ENCODE peak calls at places on chromosomes 7 and 10, in four cellular contexts. V is cardiac muscle cell, A is A549, Z is psoas muscle. S is an unnamed sample.

GRCh38 chr10:3248526-3249255 is 76.1 kb upstream of the PITRM1 start:
- DNase-seq in A (peak; percentile 69), V (no peak), Z (no peak), S (no peak)

GRCh38 chr7:95693551-95694333 is 78.6 kb upstream of the DYNC1I1 start:
- DNase-seq in A (no peak), V (no peak), Z (no peak), S (no peak)

GRCh38 chr7:12267542-12267941 is 56.4 kb downstream of the TMEM106B start:
- DNase-seq in V (no peak), A (no peak), Z (no peak), S (no peak)

GRCh38 chr10:98074315-98074911 is 44.0 kb upstream of the CRTAC1 start:
- DNase-seq in V (peak; percentile 67), Z (no peak), A (no peak), S (no peak)

GRCh38 chr7:92731327-92732063 is 104.9 kb downstream of the CDK6 start:
- DNase-seq in Z (no peak), V (no peak), A (no peak), S (no peak)

GRCh38 chr10:61758440-61758839 is 95.7 kb downstream of the CABCOCO1 start:
- DNase-seq in Z (no peak), V (no peak), A (no peak), S (no peak)

GRCh38 chr7:5296627-5297226 is 14.0 kb downstream of the SLC29A4 start:
- DNase-seq in V (peak; percentile 67), A (no peak), Z (no peak), S (no peak)

GRCh38 chr7:82851126-82851525 is 311.6 kb downstream of the PCLO start:
- DNase-seq in A (no peak), V (no peak), Z (no peak), S (no peak)

GRCh38 chr7:43721193-43721806 is 8.0 kb downstream of the COA1 start:
- DNase-seq in V (peak; percentile 60), Z (no peak), A (peak; percentile 23), S (no peak)

GRCh38 chr10:34885901-34886300 is 70.8 kb upstream of the PARD3 start:
- DNase-seq in Z (no peak), V (no peak), A (no peak), S (no peak)

GRCh38 chr7:16603633-16604032 is 41.9 kb downstream of the ANKMY2 start:
- DNase-seq in V (no peak), A (no peak), Z (no peak), S (no peak)

GRCh38 chr7:8201846-8202441 is 60.0 kb downstream of the ICA1 start:
- DNase-seq in A (no peak), V (no peak), Z (no peak), S (no peak)

GRCh38 chr10:18140957-18141888 is 999 bp downstream of the CACNB2 start:
- DNase-seq in V (peak; percentile 52), Z (no peak), A (no peak), S (no peak)

GRCh38 chr7:28754027-28754426 is 204.1 kb downstream of the TRIL start:
- DNase-seq in A (peak; percentile 9), V (no peak), Z (no peak), S (peak; percentile 87)

GRCh38 chr10:71342850-71343773 is 24.1 kb downstream of the SLC29A3 start:
- DNase-seq in A (peak; percentile 32), V (no peak), Z (no peak), S (no peak)

GRCh38 chr7:139648617-139648932 is 125.1 kb downstream of the CLEC2L start:
- DNase-seq in V (no peak), A (no peak), Z (no peak), S (no peak)

GRCh38 chr7:44388089-44388970 is 62.9 kb upstream of the CAMK2B start:
- DNase-seq in V (no peak), A (no peak), Z (no peak), S (no peak)

GRCh38 chr7:91434821-91435220 is 170.6 kb downstream of the FZD1 start:
- DNase-seq in A (no peak), Z (no peak), V (no peak), S (no peak)

GRCh38 chr7:92057375-92057774 is 76.9 kb downstream of the CYP51A1 start:
- DNase-seq in Z (no peak), A (no peak), V (peak; percentile 37), S (no peak)

GRCh38 chr7:100933735-100934134 is 15.6 kb upstream of the MUC3A start:
- DNase-seq in A (no peak), Z (no peak), V (no peak), S (no peak)

GRCh38 chr7:55192718-55193117 is 172.4 kb upstream of the LANCL2 start:
- DNase-seq in A (no peak), V (no peak), Z (no peak), S (no peak)

GRCh38 chr7:95089414-95089813 is 182.0 kb downstream of the PPP1R9A start:
- DNase-seq in Z (no peak), V (no peak), A (no peak), S (no peak)

GRCh38 chr7:27117687-27118491 is 12.7 kb downstream of the HOXA4 start:
- DNase-seq in A (no peak), V (no peak), Z (no peak), S (no peak)

GRCh38 chr10:86693721-86694369 is 25.5 kb downstream of the LDB3 start:
- DNase-seq in V (no peak), A (peak; percentile 61), Z (no peak), S (no peak)

GRCh38 chr7:2853147-2853546 is 9.0 kb upstream of the GNA12 start:
- DNase-seq in Z (no peak), A (no peak), V (no peak), S (no peak)
- H3K27ac ChIP-seq in Z (no peak overlapping the region), A (no peak overlapping the region), V (no peak overlapping the region), S (no peak overlapping the region)

GRCh38 chr7:45646996-45647411 is 72.8 kb downstream of the ADCY1 start:
- DNase-seq in A (no peak), V (peak; percentile 6), Z (no peak), S (no peak)
- H3K27ac ChIP-seq in A (no peak overlapping the region), V (no peak overlapping the region), Z (no peak overlapping the region), S (no peak overlapping the region)

GRCh38 chr10:109964318-109964717 is 41.0 kb upstream of the XPNPEP1 start:
- DNase-seq in V (no peak), A (no peak), Z (no peak), S (no peak)

GRCh38 chr10:109969907-109970306 is 37.9 kb upstream of the ADD3 start:
- DNase-seq in A (no peak), Z (no peak), V (no peak), S (no peak)

GRCh38 chr10:109967739-109968088 is 40.1 kb upstream of the ADD3 start:
- DNase-seq in Z (no peak), A (no peak), V (no peak), S (no peak)

GRCh38 chr10:109968954-109969644 is 38.7 kb upstream of the ADD3 start:
- DNase-seq in V (no peak), Z (no peak), A (no peak), S (peak; percentile 4)

GRCh38 chr10:109966961-109967738 is 40.6 kb upstream of the ADD3 start:
- DNase-seq in V (no peak), A (no peak), Z (no peak), S (no peak)
- H3K27ac ChIP-seq in V (peak overlapping the region; percentile 29), A (no peak overlapping the region), Z (no peak overlapping the region), S (no peak overlapping the region)

GRCh38 chr7:130559184-130559583 is 67.3 kb downstream of the MEST start:
- DNase-seq in A (no peak), Z (no peak), V (no peak), S (no peak)

GRCh38 chr7:130566898-130567280 is 75.0 kb downstream of the MEST start:
- DNase-seq in A (no peak), Z (no peak), V (no peak), S (no peak)

GRCh38 chr7:130566168-130566897 is 74.4 kb downstream of the MEST start:
- DNase-seq in Z (peak; percentile 17), V (no peak), A (no peak), S (no peak)

DNA sequence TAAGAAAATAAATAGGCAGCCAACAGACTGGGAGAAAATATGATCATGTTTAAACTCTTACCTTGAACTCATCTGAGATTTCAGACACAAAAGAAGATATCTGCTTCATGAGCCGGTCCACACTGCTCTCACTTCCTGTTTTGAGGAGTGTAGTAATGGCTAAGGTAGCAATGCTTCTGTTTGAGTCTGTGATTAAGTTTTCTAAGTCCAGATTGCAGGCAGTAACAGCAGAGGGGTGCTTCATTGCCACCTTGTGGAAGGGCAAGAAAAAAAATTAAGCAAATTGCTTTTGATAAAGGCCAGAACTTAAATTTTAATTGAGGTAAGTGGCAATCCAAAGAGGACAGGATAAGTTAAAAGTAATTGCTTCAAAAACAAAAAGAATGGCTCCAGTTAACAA is 69.1 kb downstream of the MEST start:
- DNase-seq in V (no peak), A (peak; percentile 17), Z (no peak), S (no peak)
- H3K27ac ChIP-seq in V (no peak overlapping the region), A (no peak overlapping the region), Z (no peak overlapping the region), S (no peak overlapping the region)

GRCh38 chr7:137953043-137953691 is 48.7 kb downstream of the CREB3L2 start:
- DNase-seq in Z (no peak), V (peak; percentile 44), A (no peak), S (no peak)

GRCh38 chr7:137951700-137952099 is 50.2 kb downstream of the CREB3L2 start:
- DNase-seq in A (no peak), Z (no peak), V (no peak), S (no peak)

GRCh38 chr7:137952406-137952805 is 49.5 kb downstream of the CREB3L2 start:
- DNase-seq in Z (no peak), A (no peak), V (no peak), S (no peak)

GRCh38 chr7:137954614-137955013 is 47.3 kb downstream of the CREB3L2 start:
- DNase-seq in Z (no peak), V (no peak), A (no peak), S (no peak)

DNA sequence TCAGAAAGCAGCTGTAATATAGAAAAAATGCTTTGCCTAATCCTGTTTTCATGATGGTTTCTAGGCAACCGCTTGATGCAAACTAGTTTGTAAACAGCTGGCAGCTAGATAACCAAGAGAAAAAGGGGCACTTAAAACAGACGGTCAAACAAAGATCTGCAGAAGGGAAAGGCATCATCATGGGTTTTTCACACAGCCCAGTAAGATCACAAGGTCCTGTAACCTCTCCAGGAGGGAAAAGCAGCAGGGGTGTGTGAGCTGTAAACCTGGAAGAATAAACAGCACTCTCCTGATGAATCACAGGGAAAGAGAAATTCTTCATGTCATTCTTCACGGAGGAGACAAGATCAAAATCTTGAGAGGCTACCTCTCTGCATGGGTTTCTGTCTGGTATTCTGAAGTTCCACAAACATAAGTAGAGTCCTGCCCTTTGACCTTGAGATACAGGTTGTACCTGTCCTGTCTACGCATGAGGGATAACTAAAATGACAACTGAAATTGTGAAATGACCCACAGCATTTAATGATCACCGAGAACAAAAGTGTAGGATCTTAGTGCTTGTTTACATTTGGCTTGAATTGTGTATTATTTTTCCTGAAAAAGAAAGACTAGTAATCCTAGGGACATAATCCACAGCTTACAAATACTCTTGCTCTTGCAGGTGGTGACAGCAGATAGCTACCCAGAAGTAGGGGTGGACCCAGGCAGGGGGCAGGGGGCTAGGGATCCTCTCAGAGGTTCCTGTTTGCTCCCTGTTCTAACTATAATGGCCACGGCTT is 48.0 kb downstream of the CREB3L2 start:
- DNase-seq in Z (no peak), A (peak; percentile 89), V (no peak), S (no peak)
- H3K27ac ChIP-seq in Z (no peak overlapping the region), A (peak overlapping the region; percentile 82), V (peak overlapping the region; percentile 82), S (peak overlapping the region; percentile 29)